ENCODE peak calls at places on chromosomes 2 and 18, in seven cellular contexts. One of them, this sample, is unnamed.
A peak's percentile ranks its signal among the peaks of the same experiment; 100 is the strongest.

GRCh38 chr18:62325806-62326645 is 916 bp downstream of the TNFRSF11A start:
- DNase-seq in lower lobe of right lung: no peak
- DNase-seq in tibial artery: no peak
- DNase-seq in A549: no peak
- DNase-seq in stomach: no peak
- DNase-seq in fibroblast of lung: peak; percentile 25
- DNase-seq in GM06990: peak; percentile 37
- DNase-seq in this sample: no peak

GRCh38 chr2:29423267-29423666 is 308.1 kb downstream of the CLIP4 start:
- DNase-seq in lower lobe of right lung: no peak
- DNase-seq in tibial artery: no peak
- DNase-seq in A549: no peak
- DNase-seq in stomach: no peak
- DNase-seq in fibroblast of lung: peak; percentile 12
- DNase-seq in GM06990: no peak
- DNase-seq in this sample: no peak

GRCh38 chr2:108906403-108907077 is 82.5 kb downstream of the EDAR start:
- DNase-seq in lower lobe of right lung: no peak
- DNase-seq in tibial artery: no peak
- DNase-seq in A549: no peak
- DNase-seq in stomach: no peak
- DNase-seq in fibroblast of lung: no peak
- DNase-seq in GM06990: no peak
- DNase-seq in this sample: no peak

GRCh38 chr2:81304154-81304830 is 999.7 kb upstream of the LRRTM1 start:
- DNase-seq in lower lobe of right lung: no peak
- DNase-seq in tibial artery: no peak
- DNase-seq in A549: no peak
- DNase-seq in stomach: no peak
- DNase-seq in fibroblast of lung: peak; percentile 53
- DNase-seq in GM06990: no peak
- DNase-seq in this sample: no peak

GRCh38 chr2:200619275-200619674 is 33.5 kb downstream of the AOX1 start:
- DNase-seq in lower lobe of right lung: no peak
- DNase-seq in tibial artery: no peak
- DNase-seq in A549: peak; percentile 62
- DNase-seq in stomach: no peak
- DNase-seq in fibroblast of lung: peak; percentile 47
- DNase-seq in GM06990: no peak
- DNase-seq in this sample: no peak

GRCh38 chr2:209331291-209331844 is 92.5 kb upstream of the MAP2 start:
- DNase-seq in lower lobe of right lung: no peak
- DNase-seq in tibial artery: no peak
- DNase-seq in A549: peak; percentile 66
- DNase-seq in stomach: no peak
- DNase-seq in fibroblast of lung: peak; percentile 49
- DNase-seq in GM06990: no peak
- DNase-seq in this sample: peak; percentile 63

GRCh38 chr2:144683063-144683740 is 163.3 kb upstream of the ZEB2 start:
- DNase-seq in lower lobe of right lung: no peak
- DNase-seq in tibial artery: no peak
- DNase-seq in A549: no peak
- DNase-seq in stomach: no peak
- DNase-seq in fibroblast of lung: no peak
- DNase-seq in GM06990: no peak
- DNase-seq in this sample: no peak

GRCh38 chr2:96143848-96144480 is 1.3 kb downstream of the DUSP2 start:
- DNase-seq in lower lobe of right lung: peak; percentile 44
- DNase-seq in tibial artery: no peak
- DNase-seq in A549: peak; percentile 19
- DNase-seq in stomach: peak; percentile 48
- DNase-seq in fibroblast of lung: no peak
- DNase-seq in GM06990: peak; percentile 66
- DNase-seq in this sample: no peak

GRCh38 chr2:10258726-10259125 is 44.0 kb upstream of the HPCAL1 start:
- DNase-seq in lower lobe of right lung: no peak
- DNase-seq in tibial artery: no peak
- DNase-seq in A549: no peak
- DNase-seq in stomach: no peak
- DNase-seq in fibroblast of lung: no peak
- DNase-seq in GM06990: no peak
- DNase-seq in this sample: no peak

GRCh38 chr2:20599001-20599600 is 51.8 kb downstream of the HS1BP3 start:
- DNase-seq in lower lobe of right lung: peak; percentile 53
- DNase-seq in tibial artery: peak; percentile 74
- DNase-seq in A549: no peak
- DNase-seq in stomach: peak; percentile 90
- DNase-seq in fibroblast of lung: no peak
- DNase-seq in GM06990: no peak
- DNase-seq in this sample: no peak

GRCh38 chr2:158407031-158407430 is 49.5 kb downstream of the CCDC148 start:
- DNase-seq in lower lobe of right lung: no peak
- DNase-seq in tibial artery: no peak
- DNase-seq in A549: no peak
- DNase-seq in stomach: no peak
- DNase-seq in fibroblast of lung: no peak
- DNase-seq in GM06990: no peak
- DNase-seq in this sample: no peak

GRCh38 chr2:159209341-159210306 is 76.9 kb downstream of the WDSUB1 start:
- DNase-seq in lower lobe of right lung: peak; percentile 62
- DNase-seq in tibial artery: no peak
- DNase-seq in A549: no peak
- DNase-seq in stomach: peak; percentile 43
- DNase-seq in fibroblast of lung: no peak
- DNase-seq in GM06990: peak; percentile 32
- DNase-seq in this sample: no peak

GRCh38 chr18:37567061-37567993 is 1.7 kb upstream of the CELF4 start:
- DNase-seq in lower lobe of right lung: no peak
- DNase-seq in tibial artery: no peak
- DNase-seq in A549: no peak
- DNase-seq in stomach: no peak
- DNase-seq in fibroblast of lung: no peak
- DNase-seq in GM06990: no peak
- DNase-seq in this sample: no peak

GRCh38 chr18:24427484-24427883 is 1.0 kb downstream of the IMPACT start:
- DNase-seq in lower lobe of right lung: no peak
- DNase-seq in tibial artery: no peak
- DNase-seq in A549: peak; percentile 8
- DNase-seq in stomach: no peak
- DNase-seq in fibroblast of lung: peak; percentile 18
- DNase-seq in GM06990: no peak
- DNase-seq in this sample: no peak

GRCh38 chr2:240655931-240656886 is 26.5 kb downstream of the AQP12B start:
- DNase-seq in lower lobe of right lung: no peak
- DNase-seq in tibial artery: no peak
- DNase-seq in A549: no peak
- DNase-seq in stomach: no peak
- DNase-seq in fibroblast of lung: peak; percentile 40
- DNase-seq in GM06990: no peak
- DNase-seq in this sample: no peak

GRCh38 chr2:62485780-62486765 is 19.9 kb downstream of the TMEM17 start:
- DNase-seq in lower lobe of right lung: no peak
- DNase-seq in tibial artery: no peak
- DNase-seq in A549: no peak
- DNase-seq in stomach: no peak
- DNase-seq in fibroblast of lung: peak; percentile 59
- DNase-seq in GM06990: no peak
- DNase-seq in this sample: no peak

GRCh38 chr2:139790807-139791206 is 1010.6 kb upstream of the NXPH2 start:
- DNase-seq in lower lobe of right lung: no peak
- DNase-seq in tibial artery: no peak
- DNase-seq in A549: peak; percentile 36
- DNase-seq in stomach: no peak
- DNase-seq in fibroblast of lung: peak; percentile 23
- DNase-seq in GM06990: no peak
- DNase-seq in this sample: no peak

GRCh38 chr2:239735131-239735828 is 289.9 kb downstream of the NDUFA10 start:
- DNase-seq in lower lobe of right lung: peak; percentile 29
- DNase-seq in tibial artery: no peak
- DNase-seq in A549: no peak
- DNase-seq in stomach: no peak
- DNase-seq in fibroblast of lung: no peak
- DNase-seq in GM06990: no peak
- DNase-seq in this sample: peak; percentile 23

GRCh38 chr2:209933499-209934458 is 68.7 kb upstream of the RPE start:
- DNase-seq in lower lobe of right lung: no peak
- DNase-seq in tibial artery: no peak
- DNase-seq in A549: no peak
- DNase-seq in stomach: peak; percentile 40
- DNase-seq in fibroblast of lung: peak; percentile 92
- DNase-seq in GM06990: no peak
- DNase-seq in this sample: peak; percentile 69

GRCh38 chr2:43592443-43592842 is 3.4 kb downstream of the THADA start:
- DNase-seq in lower lobe of right lung: no peak
- DNase-seq in tibial artery: no peak
- DNase-seq in A549: no peak
- DNase-seq in stomach: no peak
- DNase-seq in fibroblast of lung: peak; percentile 77
- DNase-seq in GM06990: no peak
- DNase-seq in this sample: no peak

GRCh38 chr18:10051877-10052631 is 138.2 kb downstream of the VAPA start:
- DNase-seq in lower lobe of right lung: no peak
- DNase-seq in tibial artery: peak; percentile 83
- DNase-seq in A549: no peak
- DNase-seq in stomach: peak; percentile 42
- DNase-seq in fibroblast of lung: peak; percentile 96
- DNase-seq in GM06990: no peak
- DNase-seq in this sample: peak; percentile 16

DNA sequence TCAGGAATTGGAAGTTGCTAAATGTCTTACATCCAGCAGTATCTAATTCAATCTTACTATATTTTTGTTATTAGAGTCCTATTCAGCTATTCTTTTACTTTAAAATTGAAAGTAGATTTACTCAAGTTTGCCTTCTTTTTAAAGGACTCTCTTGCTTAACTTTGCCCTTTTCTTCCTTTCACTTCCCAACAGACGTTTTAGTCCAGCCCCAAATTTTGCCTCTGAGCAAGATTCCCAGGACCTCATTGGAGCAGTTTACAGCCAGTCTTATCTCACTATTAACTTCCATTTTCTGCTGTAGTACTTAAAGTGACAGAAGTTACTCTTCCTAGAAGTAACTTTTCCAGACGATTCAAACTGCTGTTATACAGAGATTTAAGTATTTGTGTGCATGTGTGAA is 1.7 kb upstream of the PRKD3 start:
- DNase-seq in lower lobe of right lung: no peak
- DNase-seq in tibial artery: peak; percentile 65
- DNase-seq in A549: peak; percentile 61
- DNase-seq in stomach: no peak
- DNase-seq in fibroblast of lung: peak; percentile 71
- DNase-seq in GM06990: no peak
- DNase-seq in this sample: peak; percentile 61
- H3K4me3 ChIP-seq in lower lobe of right lung: peak overlapping the region; percentile 84
- H3K4me3 ChIP-seq in tibial artery: peak overlapping the region; percentile 83
- H3K4me3 ChIP-seq in A549: no peak overlapping the region
- H3K4me3 ChIP-seq in stomach: peak overlapping the region; percentile 7
- H3K4me3 ChIP-seq in fibroblast of lung: no peak overlapping the region
- H3K4me3 ChIP-seq in GM06990: no peak overlapping the region
- H3K4me3 ChIP-seq in this sample: peak overlapping the region; percentile 4

GRCh38 chr2:3478846-3479385 is 40.4 kb downstream of the ADI1 start:
- DNase-seq in lower lobe of right lung: no peak
- DNase-seq in tibial artery: no peak
- DNase-seq in A549: no peak
- DNase-seq in stomach: no peak
- DNase-seq in fibroblast of lung: no peak
- DNase-seq in GM06990: no peak
- DNase-seq in this sample: no peak

GRCh38 chr2:3475771-3476170 is 43.6 kb downstream of the ADI1 start:
- DNase-seq in lower lobe of right lung: no peak
- DNase-seq in tibial artery: no peak
- DNase-seq in A549: no peak
- DNase-seq in stomach: no peak
- DNase-seq in fibroblast of lung: no peak
- DNase-seq in GM06990: no peak
- DNase-seq in this sample: no peak

GRCh38 chr2:3472966-3473365 is 46.4 kb downstream of the ADI1 start:
- DNase-seq in lower lobe of right lung: no peak
- DNase-seq in tibial artery: no peak
- DNase-seq in A549: no peak
- DNase-seq in stomach: no peak
- DNase-seq in fibroblast of lung: no peak
- DNase-seq in GM06990: no peak
- DNase-seq in this sample: no peak

GRCh38 chr2:3479430-3480320 is 39.7 kb downstream of the ADI1 start:
- DNase-seq in lower lobe of right lung: no peak
- DNase-seq in tibial artery: no peak
- DNase-seq in A549: no peak
- DNase-seq in stomach: no peak
- DNase-seq in fibroblast of lung: no peak
- DNase-seq in GM06990: no peak
- DNase-seq in this sample: no peak

GRCh38 chr2:3476386-3477033 is 42.8 kb downstream of the ADI1 start:
- DNase-seq in lower lobe of right lung: no peak
- DNase-seq in tibial artery: no peak
- DNase-seq in A549: no peak
- DNase-seq in stomach: no peak
- DNase-seq in fibroblast of lung: peak; percentile 33
- DNase-seq in GM06990: no peak
- DNase-seq in this sample: peak; percentile 68
- H3K4me3 ChIP-seq in lower lobe of right lung: no peak overlapping the region
- H3K4me3 ChIP-seq in tibial artery: no peak overlapping the region
- H3K4me3 ChIP-seq in A549: no peak overlapping the region
- H3K4me3 ChIP-seq in stomach: no peak overlapping the region
- H3K4me3 ChIP-seq in fibroblast of lung: no peak overlapping the region
- H3K4me3 ChIP-seq in GM06990: no peak overlapping the region
- H3K4me3 ChIP-seq in this sample: no peak overlapping the region

GRCh38 chr2:120940319-120940696 is 204.6 kb downstream of the GLI2 start:
- DNase-seq in lower lobe of right lung: no peak
- DNase-seq in tibial artery: no peak
- DNase-seq in A549: no peak
- DNase-seq in stomach: no peak
- DNase-seq in fibroblast of lung: no peak
- DNase-seq in GM06990: no peak
- DNase-seq in this sample: no peak

GRCh38 chr2:120939595-120940318 is 204.1 kb downstream of the GLI2 start:
- DNase-seq in lower lobe of right lung: no peak
- DNase-seq in tibial artery: no peak
- DNase-seq in A549: peak; percentile 94
- DNase-seq in stomach: no peak
- DNase-seq in fibroblast of lung: peak; percentile 94
- DNase-seq in GM06990: no peak
- DNase-seq in this sample: no peak

GRCh38 chr2:120936476-120937334 is 201.0 kb downstream of the GLI2 start:
- DNase-seq in lower lobe of right lung: no peak
- DNase-seq in tibial artery: no peak
- DNase-seq in A549: peak; percentile 74
- DNase-seq in stomach: no peak
- DNase-seq in fibroblast of lung: peak; percentile 79
- DNase-seq in GM06990: no peak
- DNase-seq in this sample: no peak

GRCh38 chr2:120937736-120938131 is 202.1 kb downstream of the GLI2 start:
- DNase-seq in lower lobe of right lung: no peak
- DNase-seq in tibial artery: no peak
- DNase-seq in A549: no peak
- DNase-seq in stomach: no peak
- DNase-seq in fibroblast of lung: peak; percentile 85
- DNase-seq in GM06990: no peak
- DNase-seq in this sample: no peak

GRCh38 chr2:120938132-120938771 is 202.6 kb downstream of the GLI2 start:
- DNase-seq in lower lobe of right lung: no peak
- DNase-seq in tibial artery: no peak
- DNase-seq in A549: peak; percentile 35
- DNase-seq in stomach: no peak
- DNase-seq in fibroblast of lung: no peak
- DNase-seq in GM06990: no peak
- DNase-seq in this sample: no peak
- H3K4me3 ChIP-seq in lower lobe of right lung: no peak overlapping the region
- H3K4me3 ChIP-seq in tibial artery: no peak overlapping the region
- H3K4me3 ChIP-seq in A549: no peak overlapping the region
- H3K4me3 ChIP-seq in stomach: no peak overlapping the region
- H3K4me3 ChIP-seq in fibroblast of lung: no peak overlapping the region
- H3K4me3 ChIP-seq in GM06990: no peak overlapping the region
- H3K4me3 ChIP-seq in this sample: no peak overlapping the region

GRCh38 chr2:180882959-180883358 is 97.4 kb upstream of the UBE2E3 start:
- DNase-seq in lower lobe of right lung: no peak
- DNase-seq in tibial artery: no peak
- DNase-seq in A549: no peak
- DNase-seq in stomach: no peak
- DNase-seq in fibroblast of lung: no peak
- DNase-seq in GM06990: no peak
- DNase-seq in this sample: no peak
- H3K4me3 ChIP-seq in lower lobe of right lung: no peak overlapping the region
- H3K4me3 ChIP-seq in tibial artery: no peak overlapping the region
- H3K4me3 ChIP-seq in A549: no peak overlapping the region
- H3K4me3 ChIP-seq in stomach: no peak overlapping the region
- H3K4me3 ChIP-seq in fibroblast of lung: no peak overlapping the region
- H3K4me3 ChIP-seq in GM06990: no peak overlapping the region
- H3K4me3 ChIP-seq in this sample: no peak overlapping the region

This sample was measured in SJCRH30.